ENCODE peak calls at places on chromosomes 6 and 20, in nine cellular contexts. C, V, M, I, Q, U, T, R and W are unnamed samples.

GRCh38 chr20:5171790-5172164 is 45.0 kb downstream of the CDS2 start:
- DNase-seq in C (no peak), V (no peak), M (no peak), I (no peak), Q (no peak), U (no peak), T (no peak), R (no peak), W (no peak)

GRCh38 chr6:126475449-126475848 is 135.5 kb downstream of the CENPW start:
- DNase-seq in C (no peak), V (no peak), M (no peak), I (no peak), Q (no peak), U (no peak), T (no peak), R (no peak), W (no peak)

GRCh38 chr6:155521719-155522118 is 66.1 kb upstream of the NOX3 start:
- DNase-seq in C (no peak), V (no peak), M (no peak), I (no peak), Q (peak; percentile 34), U (no peak), T (no peak), R (no peak), W (no peak)

GRCh38 chr20:52448513-52448912 is 256.9 kb upstream of the ZFP64 start:
- DNase-seq in C (no peak), V (no peak), M (no peak), I (no peak), Q (no peak), U (no peak), T (no peak), R (no peak), W (no peak)

GRCh38 chr6:130366011-130366963 is at the start of gene TMEM200A:
- DNase-seq in C (peak; percentile 16), V (peak; percentile 45), M (peak; percentile 24), I (peak; percentile 87), Q (peak; percentile 72), U (peak; percentile 86), T (peak; percentile 65), R (no peak), W (no peak)

GRCh38 chr6:121603486-121603885 is 168.0 kb downstream of the GJA1 start:
- DNase-seq in C (no peak), V (no peak), M (no peak), I (no peak), Q (no peak), U (no peak), T (no peak), R (peak; percentile 64), W (no peak)

GRCh38 chr20:856361-856775 is 22.9 kb downstream of the FAM110A start:
- DNase-seq in C (no peak), V (no peak), M (no peak), I (no peak), Q (peak; percentile 68), U (no peak), T (no peak), R (peak; percentile 95), W (no peak)

GRCh38 chr6:106731144-106731842 is 101.9 kb downstream of the QRSL1 start:
- DNase-seq in C (no peak), V (no peak), M (no peak), I (no peak), Q (no peak), U (no peak), T (no peak), R (no peak), W (no peak)

GRCh38 chr6:40194771-40195170 is 260.5 kb upstream of the MOCS1 start:
- DNase-seq in C (no peak), V (no peak), M (no peak), I (no peak), Q (no peak), U (no peak), T (no peak), R (no peak), W (no peak)

GRCh38 chr6:52632011-52632410 is 38.9 kb upstream of the TMEM14A start:
- DNase-seq in C (no peak), V (no peak), M (no peak), I (no peak), Q (no peak), U (no peak), T (no peak), R (no peak), W (no peak)

GRCh38 chr6:37058084-37058586 is 52.7 kb downstream of the FGD2 start:
- DNase-seq in C (no peak), V (peak; percentile 75), M (peak; percentile 29), I (no peak), Q (peak; percentile 80), U (no peak), T (no peak), R (peak; percentile 55), W (no peak)

GRCh38 chr6:110140650-110141049 is 38.8 kb downstream of the WASF1 start:
- DNase-seq in C (no peak), V (no peak), M (peak; percentile 30), I (no peak), Q (peak; percentile 60), U (no peak), T (no peak), R (peak; percentile 39), W (no peak)

GRCh38 chr6:20702366-20702765 is 168.1 kb downstream of the CDKAL1 start:
- DNase-seq in C (no peak), V (no peak), M (no peak), I (peak; percentile 43), Q (no peak), U (no peak), T (no peak), R (no peak), W (no peak)

GRCh38 chr6:15507746-15508145 is 155.1 kb downstream of the DTNBP1 start:
- DNase-seq in C (no peak), V (no peak), M (no peak), I (no peak), Q (no peak), U (no peak), T (no peak), R (no peak), W (no peak)

GRCh38 chr20:57711826-57712225 is 2.0 kb upstream of the PMEPA1 start:
- DNase-seq in C (no peak), V (no peak), M (no peak), I (peak; percentile 91), Q (no peak), U (no peak), T (no peak), R (no peak), W (no peak)

GRCh38 chr20:57710841-57711240 is 1.0 kb upstream of the PMEPA1 start:
- DNase-seq in C (no peak), V (no peak), M (no peak), I (no peak), Q (no peak), U (no peak), T (no peak), R (no peak), W (no peak)

GRCh38 chr20:57712851-57713504 is 3.2 kb upstream of the PMEPA1 start:
- DNase-seq in C (no peak), V (no peak), M (no peak), I (peak; percentile 89), Q (no peak), U (no peak), T (no peak), R (no peak), W (no peak)

GRCh38 chr20:57709823-57710799 is at the start of gene PMEPA1:
- DNase-seq in C (peak; percentile 86), V (peak; percentile 96), M (peak; percentile 97), I (peak; percentile 98), Q (peak; percentile 90), U (peak; percentile 97), T (peak; percentile 96), R (peak; percentile 92), W (peak; percentile 85)

DNA sequence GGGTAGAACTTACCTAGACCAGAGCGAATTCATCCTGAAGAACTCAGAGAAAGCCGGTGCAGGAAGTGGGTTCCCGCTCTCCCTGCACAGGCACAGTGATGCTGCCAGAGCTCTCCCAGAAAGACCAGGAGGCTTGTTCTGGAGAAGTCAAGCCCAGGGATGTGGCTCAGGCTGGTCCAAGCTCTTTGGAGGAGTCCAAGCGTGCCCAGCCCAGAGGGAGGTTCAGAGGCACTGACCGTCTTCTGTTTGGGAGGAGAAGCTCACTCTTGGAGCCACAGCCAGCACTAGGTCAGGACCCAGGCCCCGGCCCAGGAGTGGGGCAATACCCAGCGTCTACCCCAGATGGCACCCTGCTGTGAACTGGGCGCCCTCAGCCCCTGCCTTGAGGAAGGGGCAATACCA is 1.5 kb upstream of the PMEPA1 start:
- DNase-seq in C (no peak), V (no peak), M (no peak), I (peak; percentile 74), Q (no peak), U (no peak), T (no peak), R (no peak), W (no peak)
- TF ChIP-seq CTCF in C (no peak), V (no peak), M (no peak), I (no peak), Q (no peak), U (no peak), T (no peak), R (no peak), W (no peak)

GRCh38 chr6:133240511-133241087 is 558 bp upstream of the EYA4 start:
- DNase-seq in C (no peak), V (peak; percentile 80), M (peak; percentile 24), I (peak; percentile 85), Q (no peak), U (peak; percentile 21), T (peak; percentile 55), R (no peak), W (no peak)
- TF ChIP-seq CTCF in C (no peak), V (peak; percentile 24), M (no peak), I (peak; percentile 62), Q (no peak), U (peak; percentile 5), T (no peak), R (peak; percentile 30), W (no peak)

GRCh38 chr6:161835426-161836029 is 561.7 kb upstream of the AGPAT4 start:
- DNase-seq in C (no peak), V (no peak), M (no peak), I (peak; percentile 50), Q (no peak), U (no peak), T (no peak), R (no peak), W (no peak)
- TF ChIP-seq CTCF in C (no peak), V (no peak), M (no peak), I (peak; percentile 33), Q (no peak), U (no peak), T (no peak), R (no peak), W (no peak)

DNA sequence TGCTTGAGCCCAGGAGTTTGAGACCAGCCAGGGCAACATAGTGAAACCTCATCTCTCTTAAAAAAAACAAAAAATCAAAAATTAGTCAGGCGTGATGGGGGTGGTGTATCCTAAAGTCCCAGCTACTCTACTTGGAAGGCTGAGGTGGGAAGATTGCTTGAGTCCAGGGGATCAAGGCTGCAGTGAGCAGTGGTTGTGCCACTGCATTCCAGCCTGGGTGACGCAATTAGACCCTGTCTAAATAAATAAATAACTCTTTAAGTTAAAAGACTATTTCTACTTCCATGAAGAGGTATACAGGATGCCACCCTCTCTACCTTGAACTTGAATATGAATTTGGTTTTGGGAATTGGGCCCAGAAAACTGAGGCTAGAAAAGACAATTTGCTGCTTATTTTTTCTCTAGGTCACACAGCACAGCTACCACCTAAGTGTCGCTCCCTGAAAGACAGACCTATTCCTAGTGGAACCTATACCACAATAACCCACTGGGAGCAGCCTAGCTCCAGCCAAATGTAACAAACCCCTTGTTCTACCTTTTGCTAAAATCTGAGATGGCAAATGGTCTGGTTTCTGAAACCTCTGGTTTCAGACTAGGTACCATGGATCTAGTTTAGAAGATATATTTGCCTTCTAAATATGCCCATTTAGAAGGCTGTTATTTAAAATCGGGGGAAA is 35.2 kb downstream of the HMGCLL1 start:
- DNase-seq in C (no peak), V (no peak), M (peak; percentile 4), I (peak; percentile 54), Q (no peak), U (no peak), T (no peak), R (no peak), W (no peak)
- TF ChIP-seq CTCF in C (no peak), V (no peak), M (peak; percentile 32), I (peak; percentile 76), Q (peak; percentile 8), U (no peak), T (peak; percentile 17), R (no peak), W (no peak)